ENCODE peak calls at places on chromosomes 7 and 10, in seven cellular contexts. W is AG10803, O is OCI-LY7, E is prostate gland, S is MM.1S, X is transverse colon, J is uterus. Z is an unnamed sample.

GRCh38 chr7:22359156-22359697 is 2.3 kb upstream of the RAPGEF5 start:
- DNase-seq in S (no peak), O (no peak), J (no peak), W (no peak), E (no peak), X (no peak), Z (no peak)

GRCh38 chr10:35421553-35422178 is 85.4 kb downstream of the CCNY start:
- DNase-seq in O (no peak), W (peak), J (peak), S (no peak), E (no peak), X (peak), Z (peak)

GRCh38 chr10:29131952-29132820 is 156.7 kb upstream of the LYZL1 start:
- DNase-seq in E (no peak), O (no peak), J (no peak), W (peak), X (no peak), S (no peak), Z (no peak)

GRCh38 chr7:133654547-133654946 is 401.7 kb downstream of the EXOC4 start:
- DNase-seq in S (no peak), O (no peak), E (no peak), W (no peak), J (no peak), X (no peak), Z (no peak)

GRCh38 chr10:3811331-3811870 is 26.4 kb upstream of the KLF6 start:
- DNase-seq in X (peak), E (peak), S (peak), J (no peak), O (peak), W (peak), Z (peak)

GRCh38 chr7:148115308-148115707 is 475.3 kb upstream of the C7orf33 start:
- DNase-seq in O (no peak), S (no peak), X (no peak), E (no peak), W (no peak), J (no peak), Z (no peak)

GRCh38 chr10:60511823-60512222 is 122.1 kb upstream of the ANK3 start:
- DNase-seq in W (no peak), E (no peak), O (no peak), S (no peak), J (no peak), X (no peak), Z (no peak)

GRCh38 chr7:35468606-35469005 is 214.7 kb upstream of the TBX20 start:
- DNase-seq in X (no peak), J (no peak), W (no peak), E (no peak), S (no peak), O (no peak), Z (no peak)

GRCh38 chr10:116899626-116900025 is 50.3 kb downstream of the ENO4 start:
- DNase-seq in E (no peak), O (no peak), X (no peak), S (no peak), J (no peak), W (no peak), Z (no peak)

GRCh38 chr7:49295136-49295535 is 370.8 kb downstream of the CDC14C start:
- DNase-seq in W (peak), O (no peak), S (peak), X (no peak), E (no peak), J (no peak), Z (no peak)

GRCh38 chr7:45980181-45980905 is 59.3 kb upstream of the IGFBP3 start:
- DNase-seq in W (peak), J (no peak), S (no peak), O (no peak), E (no peak), X (no peak), Z (peak)

GRCh38 chr7:11969627-11970026 is 137.6 kb upstream of the THSD7A start:
- DNase-seq in S (no peak), E (no peak), X (no peak), W (no peak), O (no peak), J (no peak), Z (no peak)

GRCh38 chr7:4650471-4651047 is 31.5 kb upstream of the FOXK1 start:
- DNase-seq in O (no peak), X (no peak), E (no peak), J (peak), W (peak), S (no peak), Z (peak)

GRCh38 chr10:99927719-99928280 is 81.9 kb downstream of the DNMBP start:
- DNase-seq in S (no peak), J (no peak), W (no peak), X (no peak), E (no peak), O (no peak), Z (peak)
- TF ChIP-seq CTCF in S (no peak), J (no peak), W (no peak), X (no peak), E (no peak), O (no peak), Z (no peak)

GRCh38 chr10:6578221-6579192 is 1.6 kb downstream of the PRKCQ start:
- DNase-seq in X (no peak), S (no peak), J (no peak), O (peak), E (no peak), W (no peak), Z (no peak)
- H3K4me3 ChIP-seq in X (peak), S (no peak), J (no peak), O (peak), E (no peak), W (no peak), Z (no peak)

GRCh38 chr7:38235606-38236005 is 37.8 kb downstream of the TARP start:
- DNase-seq in E (no peak), O (no peak), X (no peak), S (no peak), J (no peak), W (no peak), Z (no peak)
- TF ChIP-seq CTCF in E (no peak), O (no peak), X (no peak), S (no peak), J (no peak), W (no peak), Z (no peak)

GRCh38 chr10:79207726-79208125 is 139.0 kb downstream of the ZMIZ1 start:
- DNase-seq in X (no peak), E (no peak), S (no peak), O (no peak), J (no peak), W (no peak), Z (no peak)
- H3K4me3 ChIP-seq in X (no peak), E (no peak), S (no peak), O (no peak), J (no peak), W (no peak), Z (no peak)

DNA sequence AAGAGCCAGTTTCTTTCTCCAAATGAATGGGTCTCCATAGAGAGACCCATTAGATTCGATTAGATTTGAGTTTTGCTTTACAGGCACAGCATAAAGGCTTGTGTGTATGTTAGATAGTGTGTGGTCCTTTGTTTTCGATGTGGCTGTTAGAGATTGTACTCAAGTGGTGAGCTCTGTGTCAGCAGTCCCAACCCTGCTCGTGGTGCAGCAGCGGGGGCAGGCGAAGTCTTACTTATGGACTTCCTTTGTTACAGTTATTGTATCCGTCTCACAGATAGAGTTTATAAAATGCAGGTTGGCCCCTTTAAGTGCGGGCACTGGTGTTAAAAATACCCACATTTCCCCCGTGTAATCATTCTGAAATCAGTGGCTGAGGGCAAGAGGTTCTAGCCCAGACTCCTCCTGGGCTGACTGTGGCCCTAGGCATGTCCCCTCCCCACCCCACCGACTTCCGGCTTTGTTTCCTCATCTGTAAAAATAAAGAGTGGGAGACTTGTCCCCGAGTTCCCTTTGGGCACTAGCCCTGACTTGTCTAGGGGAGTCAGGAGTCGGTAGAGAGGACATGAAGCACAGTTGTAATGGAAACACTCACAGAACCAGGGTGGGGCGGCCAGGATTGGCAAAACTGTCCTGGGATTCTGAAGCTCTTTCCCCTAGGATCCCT is 28.6 kb downstream of the MTURN start:
- DNase-seq in X (no peak), J (no peak), W (no peak), E (no peak), O (peak), S (peak), Z (no peak)
- TF ChIP-seq CTCF in X (no peak), J (no peak), W (no peak), E (no peak), O (no peak), S (no peak), Z (no peak)

GRCh38 chr7:101173752-101174244 is 6.3 kb downstream of the NAT16 start:
- DNase-seq in X (no peak), J (no peak), E (no peak), W (no peak), S (peak), O (peak), Z (peak)
- H3K4me3 ChIP-seq in X (peak), J (no peak), E (no peak), W (no peak), S (no peak), O (peak), Z (peak)

GRCh38 chr7:8443871-8444756 is 10.7 kb downstream of the NXPH1 start:
- DNase-seq in O (no peak), X (no peak), W (no peak), J (no peak), E (no peak), S (no peak), Z (no peak)
- TF ChIP-seq CTCF in O (no peak), X (no peak), W (no peak), J (no peak), E (no peak), S (no peak), Z (no peak)

DNA sequence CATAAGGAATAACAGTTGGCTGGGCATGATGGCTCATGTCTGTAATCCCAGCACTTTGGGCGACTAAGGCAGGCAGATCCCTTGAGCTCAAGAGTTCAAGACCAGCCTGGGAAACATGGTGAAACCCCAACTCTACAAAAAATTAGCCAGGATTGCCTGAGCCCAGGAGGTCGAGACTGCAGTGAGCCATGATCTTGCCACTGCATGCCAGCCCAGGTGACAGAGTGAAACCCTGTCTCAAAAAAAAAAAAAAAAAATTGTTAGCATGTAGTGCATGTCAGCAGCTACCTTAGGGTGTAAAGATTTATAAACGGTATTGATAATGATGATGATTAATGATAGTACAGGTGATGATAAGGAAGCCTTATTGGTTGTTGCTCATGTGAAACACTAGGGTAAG is 331.2 kb upstream of the FZD1 start:
- DNase-seq in W (no peak), E (no peak), X (no peak), O (no peak), S (peak), J (no peak), Z (no peak)
- H3K4me3 ChIP-seq in W (no peak), E (no peak), X (no peak), O (no peak), S (peak), J (no peak), Z (no peak)

Z was measured in foreskin fibroblast.